ENCODE peak calls at places on chromosomes 2 and 18, in six cellular contexts. Z is D341Med, K is NCI-H446 treated with DMSO at 0.1 percent for 48 hours, P is NT2/D1, M is Calu3, F is immature natural killer cell. R is an unnamed sample.
A peak's percentile ranks its signal among the peaks of the same experiment; 100 is the strongest.

GRCh38 chr2:120546077-120546864 is 189.4 kb upstream of the GLI2 start:
- DNase-seq in Z (no peak), K (no peak), P (no peak), M (peak; percentile 11), F (no peak), R (no peak)

GRCh38 chr2:191942114-191943103 is 95.5 kb upstream of the CAVIN2 start:
- DNase-seq in Z (no peak), K (peak; percentile 76), P (no peak), M (no peak), F (no peak), R (no peak)

GRCh38 chr2:100924520-100925451 is 77.3 kb upstream of the RPL31 start:
- DNase-seq in Z (no peak), K (no peak), P (no peak), M (no peak), F (no peak), R (no peak)

GRCh38 chr18:10252952-10253680 is 201.3 kb upstream of the APCDD1 start:
- DNase-seq in Z (no peak), K (no peak), P (no peak), M (no peak), F (no peak), R (no peak)

GRCh38 chr2:29314816-29315571 is 199.8 kb downstream of the CLIP4 start:
- DNase-seq in Z (no peak), K (no peak), P (no peak), M (no peak), F (peak; percentile 46), R (no peak)

GRCh38 chr2:75464348-75464946 is 96.3 kb downstream of the EVA1A start:
- DNase-seq in Z (no peak), K (no peak), P (no peak), M (no peak), F (no peak), R (no peak)

GRCh38 chr2:234488913-234489451 is 7.9 kb downstream of the ARL4C start:
- DNase-seq in Z (no peak), K (no peak), P (no peak), M (no peak), F (peak; percentile 83), R (no peak)

GRCh38 chr2:25290811-25291510 is 50.8 kb downstream of the DNMT3A start:
- DNase-seq in Z (no peak), K (no peak), P (no peak), M (no peak), F (no peak), R (no peak)

GRCh38 chr2:121263996-121264715 is 20.8 kb downstream of the TFCP2L1 start:
- DNase-seq in Z (no peak), K (no peak), P (no peak), M (no peak), F (no peak), R (no peak)

GRCh38 chr2:41949091-41949490 is 98.7 kb upstream of the PKDCC start:
- DNase-seq in Z (no peak), K (no peak), P (no peak), M (no peak), F (no peak), R (no peak)

GRCh38 chr2:169069818-169070217 is 455 bp downstream of the DHRS9 start:
- DNase-seq in Z (no peak), K (no peak), P (no peak), M (no peak), F (no peak), R (no peak)

GRCh38 chr18:2304378-2305175 is 266.7 kb downstream of the METTL4 start:
- DNase-seq in Z (no peak), K (no peak), P (no peak), M (peak; percentile 28), F (no peak), R (no peak)

GRCh38 chr2:198657520-198658121 is 800.1 kb downstream of the SATB2 start:
- DNase-seq in Z (peak; percentile 45), K (no peak), P (peak; percentile 20), M (peak; percentile 50), F (no peak), R (peak; percentile 9)

GRCh38 chr2:53435610-53436009 is 332.0 kb upstream of the CHAC2 start:
- DNase-seq in Z (no peak), K (no peak), P (no peak), M (no peak), F (no peak), R (no peak)

GRCh38 chr2:43294973-43295603 is 68.7 kb upstream of the ZFP36L2 start:
- DNase-seq in Z (no peak), K (no peak), P (no peak), M (no peak), F (no peak), R (no peak)

GRCh38 chr18:75544051-75544481 is 116.6 kb upstream of the SMIM21 start:
- DNase-seq in Z (no peak), K (no peak), P (no peak), M (no peak), F (no peak), R (no peak)

GRCh38 chr2:216590780-216591179 is 42.4 kb upstream of the IGFBP2 start:
- DNase-seq in Z (no peak), K (peak; percentile 42), P (no peak), M (no peak), F (no peak), R (no peak)

GRCh38 chr18:78737006-78737915 is 242.4 kb upstream of the SALL3 start:
- DNase-seq in Z (no peak), K (no peak), P (no peak), M (no peak), F (no peak), R (no peak)

GRCh38 chr18:57983472-57983871 is 60.6 kb upstream of the NEDD4L start:
- DNase-seq in Z (no peak), K (no peak), P (no peak), M (no peak), F (no peak), R (no peak)

GRCh38 chr2:128374001-128374710 is 55.5 kb upstream of the HS6ST1 start:
- DNase-seq in Z (no peak), K (no peak), P (no peak), M (no peak), F (no peak), R (no peak)

GRCh38 chr2:63052411-63053234 is 2.0 kb downstream of the OTX1 start:
- DNase-seq in Z (peak; percentile 17), K (no peak), P (no peak), M (no peak), F (no peak), R (no peak)

GRCh38 chr2:219106251-219106650 is 45.5 kb upstream of the IHH start:
- DNase-seq in Z (no peak), K (no peak), P (no peak), M (no peak), F (no peak), R (no peak)

GRCh38 chr2:191215666-191216065 is 29.5 kb upstream of the MYO1B start:
- DNase-seq in Z (no peak), K (no peak), P (no peak), M (no peak), F (no peak), R (no peak)

GRCh38 chr2:196453613-196454047 is 185.9 kb upstream of the CCDC150 start:
- DNase-seq in Z (peak; percentile 61), K (no peak), P (peak; percentile 39), M (peak; percentile 66), F (no peak), R (peak; percentile 37)

GRCh38 chr2:216761119-216761518 is 65.8 kb upstream of the IGFBP5 start:
- DNase-seq in Z (no peak), K (no peak), P (no peak), M (no peak), F (no peak), R (no peak)

GRCh38 chr2:86233464-86233863 is 34.2 kb downstream of the MRPL35 start:
- DNase-seq in Z (no peak), K (no peak), P (no peak), M (no peak), F (no peak), R (no peak)

GRCh38 chr2:54724560-54725342 is 1.3 kb downstream of the EML6 start:
- DNase-seq in Z (peak; percentile 73), K (no peak), P (no peak), M (peak; percentile 19), F (peak; percentile 45), R (no peak)